ENCODE peak calls at places on chromosomes 7 and 10, in four cellular contexts. One of them, this sample, is unnamed. For H3K4me1, the result is how much of the 10 kb centered on the place peaks cover.

GRCh38 chr10:10873289-10873688 is 144.4 kb upstream of the CELF2 start:
- DNase-seq in breast epithelium: no peak
- DNase-seq in thoracic aorta: no peak
- DNase-seq in neural progenitor cell: no peak
- DNase-seq in this sample: no peak

GRCh38 chr10:71746344-71747037 is 26.8 kb downstream of the VSIR start:
- DNase-seq in thoracic aorta: no peak
- DNase-seq in breast epithelium: no peak
- DNase-seq in neural progenitor cell: peak
- DNase-seq in this sample: no peak

GRCh38 chr10:79073784-79074432 is 5.1 kb downstream of the ZMIZ1 start:
- DNase-seq in thoracic aorta: no peak
- DNase-seq in breast epithelium: no peak
- DNase-seq in neural progenitor cell: no peak
- DNase-seq in this sample: no peak

GRCh38 chr7:1494866-1495563 is 9.2 kb downstream of the INTS1 start:
- DNase-seq in neural progenitor cell: no peak
- DNase-seq in thoracic aorta: no peak
- DNase-seq in breast epithelium: no peak
- DNase-seq in this sample: no peak

GRCh38 chr10:26556756-26557640 is 118.9 kb downstream of the APBB1IP start:
- DNase-seq in thoracic aorta: no peak
- DNase-seq in neural progenitor cell: peak
- DNase-seq in breast epithelium: no peak
- DNase-seq in this sample: no peak

GRCh38 chr10:133032231-133032630 is 55.5 kb upstream of the ADGRA1 start:
- DNase-seq in thoracic aorta: no peak
- DNase-seq in neural progenitor cell: no peak
- DNase-seq in breast epithelium: no peak
- DNase-seq in this sample: no peak

GRCh38 chr10:132259674-132260073 is 48.1 kb downstream of the STK32C start:
- DNase-seq in neural progenitor cell: no peak
- DNase-seq in thoracic aorta: no peak
- DNase-seq in breast epithelium: no peak
- DNase-seq in this sample: no peak

GRCh38 chr7:34100661-34101060 is 195.3 kb downstream of the BMPER start:
- DNase-seq in thoracic aorta: no peak
- DNase-seq in neural progenitor cell: no peak
- DNase-seq in breast epithelium: no peak
- DNase-seq in this sample: no peak

GRCh38 chr10:127398140-127398966 is 150.8 kb upstream of the NPS start:
- DNase-seq in neural progenitor cell: peak
- DNase-seq in breast epithelium: no peak
- DNase-seq in thoracic aorta: no peak
- DNase-seq in this sample: no peak

GRCh38 chr10:4596951-4597350 is 229.1 kb upstream of the AKR1E2 start:
- DNase-seq in breast epithelium: no peak
- DNase-seq in neural progenitor cell: no peak
- DNase-seq in thoracic aorta: no peak
- DNase-seq in this sample: no peak

GRCh38 chr7:25069900-25070443 is 55.1 kb downstream of the CYCS start:
- DNase-seq in breast epithelium: no peak
- DNase-seq in thoracic aorta: no peak
- DNase-seq in neural progenitor cell: peak
- DNase-seq in this sample: peak

GRCh38 chr7:155020996-155021395 is 18.1 kb upstream of the PAXIP1 start:
- DNase-seq in breast epithelium: no peak
- DNase-seq in neural progenitor cell: peak
- DNase-seq in thoracic aorta: no peak
- DNase-seq in this sample: peak

GRCh38 chr7:114413741-114414140 is 874 bp upstream of the FOXP2 start:
- DNase-seq in neural progenitor cell: no peak
- DNase-seq in thoracic aorta: no peak
- DNase-seq in breast epithelium: no peak
- DNase-seq in this sample: no peak

GRCh38 chr10:27741173-27742091 is 4.2 kb downstream of the MKX start:
- DNase-seq in neural progenitor cell: peak
- DNase-seq in thoracic aorta: no peak
- DNase-seq in breast epithelium: no peak
- DNase-seq in this sample: no peak

GRCh38 chr7:158497627-158498026 is 90.0 kb downstream of the PTPRN2 start:
- DNase-seq in breast epithelium: no peak
- DNase-seq in neural progenitor cell: no peak
- DNase-seq in thoracic aorta: no peak
- DNase-seq in this sample: no peak

GRCh38 chr7:47941136-47941844 is 7.0 kb downstream of the PKD1L1 start:
- DNase-seq in breast epithelium: no peak
- DNase-seq in thoracic aorta: peak
- DNase-seq in neural progenitor cell: no peak
- DNase-seq in this sample: no peak

GRCh38 chr7:2038876-2039728 is 193.6 kb downstream of the MAD1L1 start:
- DNase-seq in neural progenitor cell: no peak
- DNase-seq in thoracic aorta: no peak
- DNase-seq in breast epithelium: no peak
- DNase-seq in this sample: no peak

GRCh38 chr10:75408911-75409885 is 7.6 kb upstream of the ZNF503 start:
- DNase-seq in neural progenitor cell: peak
- DNase-seq in breast epithelium: peak
- DNase-seq in thoracic aorta: no peak
- DNase-seq in this sample: no peak

GRCh38 chr10:109995178-109995577 is 12.6 kb upstream of the ADD3 start:
- DNase-seq in neural progenitor cell: no peak
- DNase-seq in thoracic aorta: no peak
- DNase-seq in breast epithelium: no peak
- DNase-seq in this sample: no peak

GRCh38 chr7:143005632-143006260 is 21.2 kb downstream of the OR9A2 start:
- DNase-seq in neural progenitor cell: no peak
- DNase-seq in breast epithelium: no peak
- DNase-seq in thoracic aorta: no peak
- DNase-seq in this sample: no peak

GRCh38 chr10:24394479-24395190 is 185.7 kb downstream of the KIAA1217 start:
- DNase-seq in neural progenitor cell: no peak
- DNase-seq in thoracic aorta: no peak
- DNase-seq in breast epithelium: no peak
- DNase-seq in this sample: no peak

GRCh38 chr7:36079446-36080025 is 73.5 kb upstream of the EEPD1 start:
- DNase-seq in thoracic aorta: no peak
- DNase-seq in neural progenitor cell: no peak
- DNase-seq in breast epithelium: no peak
- DNase-seq in this sample: no peak

GRCh38 chr10:29923416-29923970 is 135.9 kb downstream of the JCAD start:
- DNase-seq in thoracic aorta: no peak
- DNase-seq in neural progenitor cell: no peak
- DNase-seq in breast epithelium: no peak
- DNase-seq in this sample: no peak

GRCh38 chr10:98920807-98921206 is 314.8 kb downstream of the HPSE2 start:
- DNase-seq in neural progenitor cell: no peak
- DNase-seq in breast epithelium: no peak
- DNase-seq in thoracic aorta: no peak
- DNase-seq in this sample: no peak

GRCh38 chr7:85483205-85483604 is 296.3 kb upstream of the SEMA3D start:
- DNase-seq in breast epithelium: no peak
- DNase-seq in thoracic aorta: no peak
- DNase-seq in neural progenitor cell: no peak
- DNase-seq in this sample: no peak

GRCh38 chr7:77460057-77460486 is 43.9 kb upstream of the GSAP start:
- DNase-seq in neural progenitor cell: no peak
- DNase-seq in breast epithelium: no peak
- DNase-seq in thoracic aorta: no peak
- DNase-seq in this sample: no peak

GRCh38 chr10:6321880-6322279 is 119.1 kb downstream of the PFKFB3 start:
- DNase-seq in thoracic aorta: no peak
- DNase-seq in neural progenitor cell: no peak
- DNase-seq in breast epithelium: no peak
- DNase-seq in this sample: no peak

GRCh38 chr7:157840913-157841756 is 504.3 kb downstream of the DNAJB6 start:
- DNase-seq in breast epithelium: no peak
- DNase-seq in neural progenitor cell: peak
- DNase-seq in thoracic aorta: no peak
- DNase-seq in this sample: peak

GRCh38 chr7:23617482-23617881 is 20.3 kb downstream of the CCDC126 start:
- DNase-seq in thoracic aorta: no peak
- DNase-seq in neural progenitor cell: no peak
- DNase-seq in breast epithelium: no peak
- DNase-seq in this sample: no peak

GRCh38 chr7:23615331-23615730 is 18.1 kb downstream of the CCDC126 start:
- DNase-seq in thoracic aorta: no peak
- DNase-seq in breast epithelium: no peak
- DNase-seq in neural progenitor cell: no peak
- DNase-seq in this sample: no peak

GRCh38 chr7:23619141-23619540 is 22.0 kb downstream of the CCDC126 start:
- DNase-seq in thoracic aorta: no peak
- DNase-seq in breast epithelium: no peak
- DNase-seq in neural progenitor cell: no peak
- DNase-seq in this sample: no peak

GRCh38 chr7:23618241-23618640 is 21.1 kb downstream of the CCDC126 start:
- DNase-seq in neural progenitor cell: no peak
- DNase-seq in breast epithelium: no peak
- DNase-seq in thoracic aorta: no peak
- DNase-seq in this sample: no peak

GRCh38 chr7:23616593-23616992 is 19.4 kb downstream of the CCDC126 start:
- DNase-seq in thoracic aorta: no peak
- DNase-seq in neural progenitor cell: no peak
- DNase-seq in breast epithelium: no peak
- DNase-seq in this sample: no peak
- H3K4me1 ChIP-seq in thoracic aorta: under half
- H3K4me1 ChIP-seq in neural progenitor cell: under half
- H3K4me1 ChIP-seq in breast epithelium: under half
- H3K4me1 ChIP-seq in this sample: under half

GRCh38 chr7:101743995-101744360 is 73.4 kb upstream of the CUX1 start:
- DNase-seq in neural progenitor cell: peak
- DNase-seq in breast epithelium: no peak
- DNase-seq in thoracic aorta: no peak
- DNase-seq in this sample: peak
- H3K4me1 ChIP-seq in neural progenitor cell: under half
- H3K4me1 ChIP-seq in breast epithelium: under half
- H3K4me1 ChIP-seq in thoracic aorta: under half
- H3K4me1 ChIP-seq in this sample: under half

DNA sequence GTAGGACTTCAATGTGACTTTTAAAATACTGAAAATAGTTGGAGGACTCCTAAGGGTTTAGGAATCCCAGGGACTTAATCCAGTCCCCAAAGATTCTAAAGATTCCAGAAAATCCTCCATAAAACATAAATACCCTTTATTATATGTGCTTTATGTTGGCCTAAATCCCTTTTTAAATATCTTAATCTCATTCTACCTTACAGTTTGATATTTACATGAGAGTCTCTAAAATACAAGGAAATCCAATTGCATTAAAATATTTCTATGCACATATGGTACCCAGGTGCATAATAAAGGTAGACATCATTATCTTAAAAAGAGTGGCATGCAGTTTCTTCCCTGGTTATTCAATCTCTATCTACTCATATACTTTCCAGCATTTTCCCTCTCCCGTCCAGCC is 51.8 kb downstream of the BPGM start:
- DNase-seq in neural progenitor cell: no peak
- DNase-seq in breast epithelium: no peak
- DNase-seq in thoracic aorta: no peak
- DNase-seq in this sample: no peak
- H3K4me1 ChIP-seq in neural progenitor cell: under half
- H3K4me1 ChIP-seq in breast epithelium: under half
- H3K4me1 ChIP-seq in thoracic aorta: under half
- H3K4me1 ChIP-seq in this sample: under half

DNA sequence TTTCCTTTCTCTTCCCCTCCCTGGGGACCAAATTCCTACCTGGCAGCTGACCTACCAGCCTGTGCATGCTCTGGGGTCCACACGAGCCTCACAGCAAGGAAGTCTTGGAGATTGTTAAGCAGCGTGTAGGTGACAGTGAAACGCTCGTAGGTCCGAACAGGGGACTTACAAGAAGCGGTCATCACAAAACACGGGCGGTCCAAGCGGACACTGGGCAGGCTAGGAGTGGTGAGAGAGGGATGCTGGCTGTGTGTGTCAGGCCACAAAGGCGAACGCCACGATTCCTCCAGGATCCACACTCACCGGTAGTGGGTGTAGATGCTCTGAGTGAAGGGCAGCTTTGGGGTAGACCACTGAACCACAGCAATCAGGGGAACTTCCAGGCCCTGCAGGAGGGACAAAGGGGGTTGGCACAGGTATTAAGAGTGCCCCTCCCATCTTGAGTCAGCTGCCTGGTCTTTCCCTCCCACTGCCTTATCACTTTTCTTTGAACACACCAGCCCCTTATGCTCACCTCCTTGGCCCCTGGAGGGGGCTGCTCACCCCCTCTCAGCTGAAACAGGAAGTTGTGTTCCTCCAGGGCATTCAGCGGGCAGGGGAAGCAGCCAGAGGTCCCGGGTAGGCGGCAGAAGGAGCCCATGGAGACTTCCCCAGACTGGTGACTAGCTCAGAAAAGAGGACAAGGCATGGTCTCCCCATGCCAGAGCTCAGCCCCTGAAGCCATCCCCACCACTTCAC is 2.0 kb downstream of the TRAPPC14 start:
- DNase-seq in thoracic aorta: no peak
- DNase-seq in neural progenitor cell: no peak
- DNase-seq in breast epithelium: no peak
- DNase-seq in this sample: no peak
- H3K4me1 ChIP-seq in thoracic aorta: under half
- H3K4me1 ChIP-seq in neural progenitor cell: under half
- H3K4me1 ChIP-seq in breast epithelium: under half
- H3K4me1 ChIP-seq in this sample: under half

GRCh38 chr10:13834581-13835286 is 248.0 kb downstream of the PRPF18 start:
- DNase-seq in breast epithelium: no peak
- DNase-seq in neural progenitor cell: peak
- DNase-seq in thoracic aorta: no peak
- DNase-seq in this sample: peak
- H3K4me1 ChIP-seq in breast epithelium: under half
- H3K4me1 ChIP-seq in neural progenitor cell: under half
- H3K4me1 ChIP-seq in thoracic aorta: half or more
- H3K4me1 ChIP-seq in this sample: under half

GRCh38 chr7:130937830-130938229 is 203.8 kb upstream of the KLF14 start:
- DNase-seq in thoracic aorta: no peak
- DNase-seq in breast epithelium: no peak
- DNase-seq in neural progenitor cell: no peak
- DNase-seq in this sample: no peak
- H3K4me1 ChIP-seq in thoracic aorta: half or more
- H3K4me1 ChIP-seq in breast epithelium: under half
- H3K4me1 ChIP-seq in neural progenitor cell: under half
- H3K4me1 ChIP-seq in this sample: under half

This sample was measured in NT2/D1.